ENCODE peak calls at places on chromosomes 1 and 21, in six cellular contexts. L is neuronal stem cell, Z is H9, F is IMR-90, R is H1, T is trophoblast cell. E is an unnamed sample.
A peak's percentile ranks its signal among the peaks of the same experiment; 100 is the strongest.

GRCh38 chr1:27528701-27529637 is 39.0 kb upstream of the WASF2 start:
- DNase-seq in F (peak; percentile 79), R (no peak), L (no peak), Z (no peak), T (peak; percentile 44), E (peak; percentile 77)

GRCh38 chr21:44872568-44873355 is 728 bp downstream of the PTTG1IP start:
- DNase-seq in F (peak; percentile 46), T (peak; percentile 68), R (no peak), Z (no peak), L (peak; percentile 38), E (peak; percentile 82)

GRCh38 chr1:51442616-51443015 is 76.5 kb downstream of the EPS15 start:
- DNase-seq in L (no peak), Z (no peak), R (no peak), T (no peak), F (no peak), E (peak; percentile 29)

GRCh38 chr1:41620365-41621169 is 136.1 kb upstream of the EDN2 start:
- DNase-seq in L (no peak), T (no peak), Z (no peak), F (no peak), R (no peak), E (no peak)

GRCh38 chr1:226698659-226699058 is 40.4 kb downstream of the ITPKB start:
- DNase-seq in Z (no peak), T (no peak), L (no peak), R (no peak), F (no peak), E (no peak)

GRCh38 chr1:243411472-243411871 is 155.6 kb downstream of the SDCCAG8 start:
- DNase-seq in R (no peak), F (no peak), L (no peak), T (no peak), Z (no peak), E (no peak)

GRCh38 chr1:118325545-118326225 is 140.7 kb upstream of the SPAG17 start:
- DNase-seq in F (no peak), L (no peak), Z (no peak), R (no peak), T (peak; percentile 73), E (no peak)

GRCh38 chr1:243850368-243851128 is 505 bp upstream of the AKT3 start:
- DNase-seq in F (peak; percentile 80), R (no peak), T (peak; percentile 72), L (peak; percentile 73), Z (peak; percentile 86), E (peak; percentile 85)

GRCh38 chr1:152869808-152870419 is 8.2 kb upstream of the SMCP start:
- DNase-seq in R (no peak), L (peak; percentile 58), F (peak; percentile 51), T (peak; percentile 69), Z (peak; percentile 35), E (peak; percentile 26)

GRCh38 chr1:185520188-185520935 is 203.3 kb upstream of the IVNS1ABP start:
- DNase-seq in R (no peak), Z (no peak), F (no peak), T (peak; percentile 79), L (no peak), E (peak; percentile 40)

GRCh38 chr1:30295674-30296073 is 427.7 kb downstream of the MATN1 start:
- DNase-seq in L (no peak), F (no peak), T (no peak), R (no peak), Z (no peak), E (no peak)

GRCh38 chr1:212237651-212238050 is 47.6 kb upstream of the PPP2R5A start:
- DNase-seq in L (no peak), F (no peak), T (no peak), R (no peak), Z (no peak), E (no peak)

GRCh38 chr1:31381394-31382287 is 8.8 kb upstream of the FABP3 start:
- DNase-seq in Z (no peak), F (no peak), T (peak; percentile 70), R (no peak), L (no peak), E (no peak)

GRCh38 chr1:17831619-17832018 is 76.5 kb downstream of the ACTL8 start:
- DNase-seq in T (peak; percentile 59), Z (peak; percentile 67), F (peak; percentile 59), L (peak; percentile 75), R (peak; percentile 21), E (peak; percentile 47)

GRCh38 chr1:8174807-8175206 is 143.1 kb upstream of the SLC45A1 start:
- DNase-seq in T (no peak), R (no peak), Z (no peak), L (no peak), F (no peak), E (no peak)

GRCh38 chr21:42125571-42126544 is 54.7 kb downstream of the UMODL1 start:
- DNase-seq in T (peak; percentile 33), R (no peak), F (peak; percentile 59), Z (peak; percentile 43), L (no peak), E (peak; percentile 30)

GRCh38 chr1:81799939-81800740 is 594 bp upstream of the ADGRL2 start:
- DNase-seq in R (no peak), T (peak; percentile 33), L (peak; percentile 90), F (peak; percentile 66), Z (peak; percentile 79), E (peak; percentile 90)

GRCh38 chr21:46052703-46053651 is 44.9 kb upstream of the COL6A2 start:
- DNase-seq in R (no peak), T (peak; percentile 63), Z (peak; percentile 27), F (peak; percentile 95), L (no peak), E (peak; percentile 86)

GRCh38 chr1:227913446-227913968 is 34.2 kb downstream of the WNT9A start:
- DNase-seq in F (no peak), T (no peak), Z (no peak), R (no peak), L (no peak), E (no peak)

GRCh38 chr21:46117586-46118304 is 19.8 kb downstream of the COL6A2 start:
- DNase-seq in F (no peak), Z (peak; percentile 14), R (no peak), T (no peak), L (no peak), E (no peak)

GRCh38 chr1:60345621-60346020 is 272.1 kb upstream of the C1orf87 start:
- DNase-seq in T (peak; percentile 3), F (no peak), R (no peak), Z (no peak), L (no peak), E (no peak)

GRCh38 chr1:96309783-96310182 is 411.8 kb upstream of the PTBP2 start:
- DNase-seq in T (peak; percentile 59), F (peak; percentile 81), Z (no peak), L (no peak), R (no peak), E (peak; percentile 73)

GRCh38 chr1:99570486-99571089 is 75.3 kb upstream of the PALMD start:
- DNase-seq in L (no peak), T (peak; percentile 54), F (peak; percentile 47), R (no peak), Z (no peak), E (no peak)

GRCh38 chr1:7538849-7539771 is 232.0 kb upstream of the VAMP3 start:
- DNase-seq in R (no peak), Z (no peak), F (no peak), L (no peak), T (no peak), E (peak; percentile 61)

GRCh38 chr1:101996830-101997485 is at the start of gene OLFM3:
- DNase-seq in T (peak; percentile 15), F (no peak), Z (peak; percentile 87), R (peak; percentile 43), L (peak; percentile 79), E (peak; percentile 48)

DNA sequence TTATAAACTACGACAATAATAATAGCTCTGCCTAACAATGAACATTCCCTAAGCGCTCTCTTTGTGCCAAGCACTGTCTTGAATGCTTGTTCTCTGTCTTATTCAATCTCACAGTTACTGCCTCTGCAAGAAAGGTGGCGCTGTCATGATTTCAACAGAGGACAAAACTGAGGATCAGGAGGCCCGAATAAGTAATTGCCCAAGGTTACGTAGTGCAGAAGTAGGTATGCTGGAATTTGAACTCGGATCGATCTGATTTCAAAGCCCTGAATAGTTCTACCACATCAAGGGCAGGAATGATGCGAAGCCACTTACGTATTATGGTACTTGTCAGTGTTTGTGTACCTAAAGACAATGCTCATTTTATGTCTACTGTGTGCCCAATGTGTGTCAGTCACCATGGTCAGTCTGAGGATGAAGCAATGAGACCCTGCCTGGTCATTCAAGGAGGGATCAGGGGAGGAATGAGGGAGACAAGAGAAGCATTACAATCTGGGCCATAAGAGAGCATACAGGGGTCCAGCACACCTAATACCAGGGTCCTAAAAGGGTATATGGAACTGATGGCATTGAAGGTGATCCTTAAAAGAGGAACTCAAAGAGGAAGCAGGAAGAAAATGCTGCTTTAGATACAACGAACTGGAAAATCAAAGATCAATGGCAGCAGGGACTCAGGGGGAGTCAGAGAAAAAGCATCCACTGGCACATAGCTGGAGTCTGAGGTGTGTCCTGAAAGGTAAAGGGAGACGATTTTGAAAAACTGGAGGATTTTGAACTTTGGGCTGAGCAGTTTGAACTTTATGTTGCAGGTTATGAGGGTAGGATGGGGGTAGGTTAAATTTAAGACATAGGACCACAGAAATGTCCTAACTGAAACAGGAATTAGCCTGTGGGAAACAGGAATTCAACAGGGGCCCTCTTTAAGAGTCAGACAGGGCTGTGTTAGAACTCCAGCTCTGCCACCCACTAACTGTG is 389.1 kb downstream of the PLPP3 start:
- DNase-seq in R (no peak), Z (peak; percentile 65), T (peak; percentile 96), L (peak; percentile 44), F (no peak), E (peak; percentile 19)
- H4K91ac ChIP-seq in R (no peak overlapping the region), Z (no peak overlapping the region), T (no peak overlapping the region), L (no peak overlapping the region), F (no peak overlapping the region), E (no peak overlapping the region)

GRCh38 chr1:48208652-48209051 is 13.9 kb upstream of the SLC5A9 start:
- DNase-seq in R (no peak), L (no peak), T (no peak), Z (no peak), F (no peak), E (no peak)
- H2AK5ac ChIP-seq in R (peak overlapping the region; percentile 86), L (no peak overlapping the region), T (no peak overlapping the region), Z (no peak overlapping the region), F (no peak overlapping the region), E (no peak overlapping the region)

DNA sequence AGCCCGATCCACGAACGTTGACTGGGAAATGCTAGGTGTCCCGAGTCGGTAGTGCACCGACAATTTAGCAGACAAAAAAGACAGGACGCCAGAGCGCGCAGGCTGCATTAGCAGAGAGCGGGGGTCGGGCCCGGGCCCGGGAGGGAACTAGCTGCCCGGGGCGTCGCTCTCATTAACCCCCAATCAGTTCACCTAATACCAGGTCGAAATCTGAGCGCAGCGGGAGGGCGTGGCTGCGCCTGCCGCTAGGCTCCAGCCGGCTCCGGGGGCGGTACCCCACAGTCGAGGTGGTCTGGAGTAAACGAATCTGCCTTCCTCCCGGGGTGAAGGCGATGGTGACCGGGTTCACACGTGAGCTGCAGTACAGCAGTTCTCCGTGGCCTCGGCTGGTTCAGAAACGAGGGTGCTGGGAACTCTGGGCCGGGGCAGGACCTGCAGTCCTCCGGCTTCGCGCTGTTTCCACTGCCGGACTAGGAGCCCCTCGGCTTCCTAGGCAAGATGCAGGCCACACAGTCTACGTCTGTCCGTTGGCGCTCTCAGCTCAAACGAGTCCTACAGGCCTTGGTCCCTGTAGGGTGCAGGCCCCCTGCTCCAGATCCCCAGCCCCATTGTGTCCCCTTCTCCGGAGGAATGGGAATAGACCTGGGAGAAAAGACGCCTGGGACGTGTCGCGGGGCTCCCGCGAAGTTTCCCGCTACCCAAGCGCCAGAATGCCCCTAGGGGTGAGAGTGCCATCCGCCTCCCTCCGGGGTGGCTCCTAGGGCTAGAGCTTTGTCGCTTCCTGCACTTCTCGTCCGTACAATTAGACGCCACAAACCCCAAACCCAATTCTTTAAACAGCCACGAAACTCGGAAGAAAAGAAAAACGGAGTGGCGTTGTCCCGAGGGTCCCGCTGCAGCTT is 2.0 kb downstream of the GFI1 start:
- DNase-seq in T (peak; percentile 23), Z (peak; percentile 63), F (no peak), L (peak; percentile 56), R (no peak), E (peak; percentile 30)
- H3K27ac ChIP-seq in T (no peak overlapping the region), Z (no peak overlapping the region), F (no peak overlapping the region), L (no peak overlapping the region), R (no peak overlapping the region), E (no peak overlapping the region)

GRCh38 chr1:56081151-56081550 is 498.2 kb downstream of the PLPP3 start:
- DNase-seq in R (no peak), T (peak; percentile 59), Z (no peak), F (peak; percentile 93), L (no peak), E (peak; percentile 85)
- H4K91ac ChIP-seq in R (no peak overlapping the region), T (no peak overlapping the region), Z (no peak overlapping the region), F (peak overlapping the region; percentile 0), L (no peak overlapping the region), E (no peak overlapping the region)

E was measured in mesenchymal stem cell.